ENCODE peak calls at places on chromosomes 5 and 9, in nine cellular contexts. X, Z, D, G, C, F, Q, R and U are unnamed samples.

GRCh38 chr5:151497391-151498002 is 50.1 kb downstream of the SLC36A1 start:
- DNase-seq in X (no peak), Z (no peak), D (peak; percentile 26), G (no peak), C (no peak), F (no peak), Q (no peak), R (no peak), U (no peak)

GRCh38 chr5:16913187-16913839 is 22.8 kb downstream of the MYO10 start:
- DNase-seq in X (no peak), Z (no peak), D (no peak), G (no peak), C (no peak), F (peak; percentile 66), Q (no peak), R (no peak), U (peak; percentile 66)

GRCh38 chr5:93599427-93600146 is 16.6 kb downstream of the NR2F1 start:
- DNase-seq in X (no peak), Z (no peak), D (no peak), G (no peak), C (no peak), F (no peak), Q (no peak), R (no peak), U (no peak)

GRCh38 chr5:157651623-157652376 is 438 bp downstream of the SOX30 start:
- DNase-seq in X (no peak), Z (no peak), D (peak; percentile 21), G (peak; percentile 54), C (peak; percentile 89), F (peak; percentile 86), Q (peak; percentile 88), R (no peak), U (peak; percentile 86)

GRCh38 chr9:126222835-126223431 is 103.7 kb upstream of the MVB12B start:
- DNase-seq in X (no peak), Z (no peak), D (no peak), G (no peak), C (no peak), F (no peak), Q (no peak), R (no peak), U (no peak)

GRCh38 chr9:116549061-116549664 is 137.9 kb upstream of the TRIM32 start:
- DNase-seq in X (peak; percentile 72), Z (no peak), D (peak; percentile 99), G (peak; percentile 47), C (no peak), F (peak; percentile 17), Q (no peak), R (peak; percentile 87), U (peak; percentile 61)

GRCh38 chr9:135068776-135069415 is 18.6 kb upstream of the OLFM1 start:
- DNase-seq in X (no peak), Z (no peak), D (no peak), G (no peak), C (no peak), F (no peak), Q (no peak), R (no peak), U (peak; percentile 3)

GRCh38 chr9:15469862-15470261 is 40.9 kb downstream of the PSIP1 start:
- DNase-seq in X (peak; percentile 10), Z (no peak), D (no peak), G (no peak), C (no peak), F (no peak), Q (no peak), R (no peak), U (no peak)

GRCh38 chr9:77735515-77735914 is 87.4 kb upstream of the GNA14 start:
- DNase-seq in X (peak; percentile 55), Z (no peak), D (peak; percentile 34), G (peak; percentile 93), C (no peak), F (no peak), Q (no peak), R (no peak), U (no peak)

GRCh38 chr9:136657975-136658848 is 4.5 kb upstream of the EGFL7 start:
- DNase-seq in X (no peak), Z (no peak), D (no peak), G (no peak), C (no peak), F (no peak), Q (no peak), R (no peak), U (no peak)